ENCODE peak calls at places on chromosomes 6 and 20, in five cellular contexts. One of them, this sample, is unnamed.

GRCh38 chr20:63052571-63053429 is 46.0 kb upstream of the BHLHE23 start:
- DNase-seq in GM23248: peak
- DNase-seq in testis: no peak
- DNase-seq in HAP-1: no peak
- DNase-seq in hepatocyte: no peak
- DNase-seq in this sample: no peak

GRCh38 chr20:16637814-16638213 is 64.6 kb upstream of the KIF16B start:
- DNase-seq in testis: no peak
- DNase-seq in hepatocyte: no peak
- DNase-seq in GM23248: no peak
- DNase-seq in HAP-1: no peak
- DNase-seq in this sample: no peak

GRCh38 chr6:101666256-101666655 is 272.7 kb downstream of the GRIK2 start:
- DNase-seq in testis: no peak
- DNase-seq in hepatocyte: no peak
- DNase-seq in GM23248: peak
- DNase-seq in HAP-1: no peak
- DNase-seq in this sample: no peak

GRCh38 chr6:126804255-126805064 is 314.0 kb upstream of the RSPO3 start:
- DNase-seq in testis: peak
- DNase-seq in HAP-1: peak
- DNase-seq in GM23248: peak
- DNase-seq in hepatocyte: peak
- DNase-seq in this sample: no peak

GRCh38 chr20:31951203-31951529 is 680 bp downstream of the PDRG1 start:
- DNase-seq in hepatocyte: no peak
- DNase-seq in testis: no peak
- DNase-seq in GM23248: no peak
- DNase-seq in HAP-1: no peak
- DNase-seq in this sample: no peak

GRCh38 chr6:16681260-16681873 is 79.9 kb downstream of the ATXN1 start:
- DNase-seq in hepatocyte: peak
- DNase-seq in testis: no peak
- DNase-seq in GM23248: peak
- DNase-seq in HAP-1: no peak
- DNase-seq in this sample: no peak

GRCh38 chr20:38173237-38174156 is 8.4 kb upstream of the TGM2 start:
- DNase-seq in GM23248: peak
- DNase-seq in testis: no peak
- DNase-seq in HAP-1: peak
- DNase-seq in hepatocyte: peak
- DNase-seq in this sample: no peak

GRCh38 chr6:45543298-45544235 is 165.8 kb upstream of the SUPT3H start:
- DNase-seq in HAP-1: no peak
- DNase-seq in hepatocyte: no peak
- DNase-seq in GM23248: peak
- DNase-seq in testis: peak
- DNase-seq in this sample: no peak

GRCh38 chr20:30488941-30489601 is 768.4 kb upstream of the DEFB115 start:
- DNase-seq in testis: no peak
- DNase-seq in HAP-1: no peak
- DNase-seq in GM23248: no peak
- DNase-seq in hepatocyte: no peak
- DNase-seq in this sample: no peak

GRCh38 chr6:102137859-102138258 is 744.4 kb downstream of the GRIK2 start:
- DNase-seq in GM23248: no peak
- DNase-seq in hepatocyte: no peak
- DNase-seq in HAP-1: no peak
- DNase-seq in testis: no peak
- DNase-seq in this sample: no peak

GRCh38 chr6:108453601-108454157 is 107.0 kb upstream of the FOXO3 start:
- DNase-seq in GM23248: peak
- DNase-seq in testis: no peak
- DNase-seq in hepatocyte: no peak
- DNase-seq in HAP-1: no peak
- DNase-seq in this sample: no peak

GRCh38 chr6:163352011-163352685 is 62.4 kb upstream of the QKI start:
- DNase-seq in GM23248: no peak
- DNase-seq in hepatocyte: no peak
- DNase-seq in testis: peak
- DNase-seq in HAP-1: no peak
- DNase-seq in this sample: no peak

GRCh38 chr6:2179950-2180349 is 65.5 kb downstream of the GMDS start:
- DNase-seq in hepatocyte: no peak
- DNase-seq in testis: no peak
- DNase-seq in GM23248: peak
- DNase-seq in HAP-1: no peak
- DNase-seq in this sample: peak

GRCh38 chr6:147109707-147110106 is 94.5 kb upstream of the STXBP5 start:
- DNase-seq in testis: no peak
- DNase-seq in GM23248: no peak
- DNase-seq in hepatocyte: no peak
- DNase-seq in HAP-1: no peak
- DNase-seq in this sample: no peak

GRCh38 chr6:39416728-39417127 is 94.2 kb upstream of the KCNK16 start:
- DNase-seq in GM23248: peak
- DNase-seq in hepatocyte: no peak
- DNase-seq in HAP-1: no peak
- DNase-seq in testis: no peak
- DNase-seq in this sample: peak

GRCh38 chr20:31920275-31920855 is 31.5 kb downstream of the PDRG1 start:
- DNase-seq in HAP-1: no peak
- DNase-seq in hepatocyte: no peak
- DNase-seq in GM23248: no peak
- DNase-seq in testis: no peak
- DNase-seq in this sample: no peak

GRCh38 chr6:43491750-43492661 is 14.6 kb downstream of the TJAP1 start:
- DNase-seq in hepatocyte: no peak
- DNase-seq in testis: peak
- DNase-seq in HAP-1: no peak
- DNase-seq in GM23248: peak
- DNase-seq in this sample: peak

GRCh38 chr6:36660771-36661471 is 17.6 kb upstream of the CDKN1A start:
- DNase-seq in testis: peak
- DNase-seq in HAP-1: no peak
- DNase-seq in hepatocyte: peak
- DNase-seq in GM23248: peak
- DNase-seq in this sample: peak
- H3K4me3 ChIP-seq in testis: peak
- H3K4me3 ChIP-seq in HAP-1: no peak
- H3K4me3 ChIP-seq in hepatocyte: no peak
- H3K4me3 ChIP-seq in GM23248: peak
- H3K4me3 ChIP-seq in this sample: no peak

GRCh38 chr6:148520109-148520841 is 177.6 kb downstream of the SASH1 start:
- DNase-seq in testis: no peak
- DNase-seq in GM23248: peak
- DNase-seq in HAP-1: no peak
- DNase-seq in hepatocyte: no peak
- DNase-seq in this sample: no peak
- H3K4me3 ChIP-seq in testis: no peak
- H3K4me3 ChIP-seq in GM23248: no peak
- H3K4me3 ChIP-seq in HAP-1: no peak
- H3K4me3 ChIP-seq in hepatocyte: no peak
- H3K4me3 ChIP-seq in this sample: no peak

GRCh38 chr20:50146214-50146613 is 7.3 kb downstream of the PEDS1 start:
- DNase-seq in hepatocyte: no peak
- DNase-seq in testis: no peak
- DNase-seq in GM23248: no peak
- DNase-seq in HAP-1: no peak
- DNase-seq in this sample: no peak
- H3K4me3 ChIP-seq in hepatocyte: no peak
- H3K4me3 ChIP-seq in testis: no peak
- H3K4me3 ChIP-seq in GM23248: no peak
- H3K4me3 ChIP-seq in HAP-1: no peak
- H3K4me3 ChIP-seq in this sample: no peak

DNA sequence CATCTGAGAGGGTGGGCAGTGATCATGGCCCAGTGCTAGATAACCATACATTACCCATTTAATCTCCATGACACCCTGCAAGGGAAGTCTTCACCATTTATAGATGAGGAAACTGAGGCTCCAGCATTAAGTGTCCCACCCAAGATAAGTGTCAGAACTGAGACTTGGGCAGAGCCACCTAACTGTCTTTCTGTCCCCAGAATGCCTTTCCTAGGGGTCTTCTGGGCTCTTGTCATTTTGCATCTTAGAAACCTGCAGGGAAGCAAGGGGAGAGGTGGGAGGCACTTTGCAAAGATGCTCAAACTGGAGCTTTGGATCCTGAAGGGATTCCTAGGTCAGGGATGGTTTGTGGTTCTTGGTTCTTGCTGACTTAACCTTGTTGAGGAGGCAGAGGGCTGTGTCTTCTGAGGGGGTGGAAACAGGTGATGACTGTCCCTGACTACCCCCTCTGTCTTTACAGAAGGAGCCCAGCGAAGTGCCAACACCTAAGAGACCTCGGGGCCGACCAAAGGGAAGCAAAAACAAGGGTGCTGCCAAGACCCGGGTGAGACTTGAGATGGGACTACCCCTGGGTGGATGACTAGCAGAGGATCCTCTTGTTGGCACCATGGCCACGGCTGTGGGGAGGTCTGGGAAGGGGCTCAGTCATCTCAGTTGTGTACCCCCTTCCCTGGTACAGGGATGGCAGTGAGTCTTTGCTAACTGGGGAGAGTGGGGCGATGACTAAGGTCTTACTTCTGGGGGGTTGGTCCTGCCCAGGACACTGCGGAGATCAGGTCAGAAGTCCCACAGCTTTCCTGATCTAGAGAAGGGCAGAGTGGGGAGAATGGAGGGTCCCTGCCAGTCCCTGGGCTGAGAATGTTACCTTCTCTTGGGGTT is 5.8 kb downstream of the HMGA1 start:
- DNase-seq in hepatocyte: no peak
- DNase-seq in testis: no peak
- DNase-seq in HAP-1: no peak
- DNase-seq in GM23248: peak
- DNase-seq in this sample: no peak
- H3K4me3 ChIP-seq in hepatocyte: no peak
- H3K4me3 ChIP-seq in testis: no peak
- H3K4me3 ChIP-seq in HAP-1: no peak
- H3K4me3 ChIP-seq in GM23248: no peak
- H3K4me3 ChIP-seq in this sample: no peak

GRCh38 chr20:45336530-45337366 is 11.5 kb downstream of the SDC4 start:
- DNase-seq in testis: no peak
- DNase-seq in GM23248: peak
- DNase-seq in hepatocyte: peak
- DNase-seq in HAP-1: no peak
- DNase-seq in this sample: no peak

GRCh38 chr20:45338121-45339030 is 9.8 kb downstream of the SDC4 start:
- DNase-seq in HAP-1: no peak
- DNase-seq in testis: no peak
- DNase-seq in GM23248: peak
- DNase-seq in hepatocyte: peak
- DNase-seq in this sample: no peak

GRCh38 chr20:45339799-45340198 is 8.4 kb downstream of the SDC4 start:
- DNase-seq in testis: no peak
- DNase-seq in HAP-1: no peak
- DNase-seq in hepatocyte: no peak
- DNase-seq in GM23248: no peak
- DNase-seq in this sample: no peak

GRCh38 chr20:45339084-45339483 is 9.1 kb downstream of the SDC4 start:
- DNase-seq in HAP-1: no peak
- DNase-seq in GM23248: no peak
- DNase-seq in testis: no peak
- DNase-seq in hepatocyte: peak
- DNase-seq in this sample: no peak

DNA sequence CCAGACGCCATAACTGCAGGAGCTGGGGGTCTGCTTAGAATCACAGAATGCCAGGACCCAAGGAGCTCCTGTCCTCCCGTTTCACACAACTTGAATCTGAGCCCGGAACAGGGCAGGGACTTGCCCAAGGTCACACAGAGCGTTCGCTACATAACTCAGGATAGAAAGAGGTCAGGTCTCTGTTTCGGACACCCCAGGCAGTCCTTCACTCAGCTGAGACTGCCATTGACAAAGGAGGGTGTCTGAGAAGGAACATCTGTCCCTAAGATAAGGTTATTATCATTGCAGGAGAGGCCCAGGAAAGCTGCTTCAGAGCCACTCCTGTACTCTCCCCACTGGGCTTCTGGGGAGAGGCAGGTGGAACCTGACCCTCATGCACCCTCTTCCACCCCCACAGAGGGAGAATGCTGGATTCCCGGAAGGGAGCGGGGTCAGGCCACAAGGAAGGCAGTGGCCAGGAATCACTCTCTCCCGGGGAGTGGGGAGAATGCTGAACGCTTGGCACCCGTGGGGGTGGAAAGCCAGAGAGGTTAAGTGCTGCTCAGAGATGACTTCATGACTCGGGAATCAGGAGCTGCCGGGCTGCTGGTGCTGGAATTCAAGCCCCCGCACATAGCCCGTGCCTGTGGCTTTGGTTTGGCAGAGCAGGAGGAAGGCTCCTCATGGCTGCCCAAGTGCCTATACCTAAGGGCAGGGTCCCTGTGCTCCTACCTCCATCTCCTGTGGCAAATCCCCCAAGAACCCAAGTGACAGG is 10.7 kb downstream of the SDC4 start:
- DNase-seq in testis: peak
- DNase-seq in hepatocyte: peak
- DNase-seq in GM23248: peak
- DNase-seq in HAP-1: no peak
- DNase-seq in this sample: peak
- H3K4me3 ChIP-seq in testis: no peak
- H3K4me3 ChIP-seq in hepatocyte: no peak
- H3K4me3 ChIP-seq in GM23248: peak
- H3K4me3 ChIP-seq in HAP-1: no peak
- H3K4me3 ChIP-seq in this sample: no peak

DNA sequence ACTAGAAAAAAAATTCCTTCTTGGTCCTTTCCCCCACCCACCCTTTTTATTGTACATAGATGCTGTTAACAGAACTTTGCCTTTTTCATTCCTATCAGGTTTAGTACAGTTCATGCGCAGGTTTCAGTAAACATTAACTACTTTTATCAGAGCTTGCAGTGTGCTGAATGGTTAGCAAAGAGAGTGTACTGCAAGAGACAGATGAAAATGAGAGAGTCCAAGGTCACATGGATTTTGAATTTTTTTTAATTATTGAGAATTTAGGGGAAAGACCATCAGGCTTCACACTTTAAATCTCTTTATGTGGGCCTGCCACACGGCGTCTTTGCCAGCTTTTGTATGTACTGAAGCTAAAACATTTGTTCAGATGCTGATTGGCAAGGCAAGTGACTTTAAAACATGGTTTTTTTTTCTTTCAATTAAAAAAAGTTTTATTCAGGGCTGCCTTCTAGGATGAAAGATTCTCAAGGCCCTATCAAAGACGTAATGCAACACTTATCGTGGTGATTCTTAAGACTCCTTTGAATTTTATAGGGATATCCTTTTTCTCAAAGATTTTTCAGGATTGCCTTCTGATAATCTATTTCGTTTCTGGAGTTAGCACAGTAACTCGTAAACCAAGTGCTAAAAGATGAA is 32.2 kb downstream of the RREB1 start:
- DNase-seq in GM23248: no peak
- DNase-seq in hepatocyte: no peak
- DNase-seq in HAP-1: no peak
- DNase-seq in testis: no peak
- DNase-seq in this sample: no peak
- H3K4me3 ChIP-seq in GM23248: peak
- H3K4me3 ChIP-seq in hepatocyte: peak
- H3K4me3 ChIP-seq in HAP-1: no peak
- H3K4me3 ChIP-seq in testis: peak
- H3K4me3 ChIP-seq in this sample: no peak

GRCh38 chr20:36604952-36605308 is 649 bp upstream of the RAB5IF start:
- DNase-seq in GM23248: no peak
- DNase-seq in hepatocyte: no peak
- DNase-seq in testis: peak
- DNase-seq in HAP-1: no peak
- DNase-seq in this sample: no peak
- H3K4me3 ChIP-seq in GM23248: peak
- H3K4me3 ChIP-seq in hepatocyte: no peak
- H3K4me3 ChIP-seq in testis: peak
- H3K4me3 ChIP-seq in HAP-1: peak
- H3K4me3 ChIP-seq in this sample: no peak